ENCODE peak calls at places on chromosomes 13 and 19, in seven cellular contexts. O is PC-3; T is sigmoid colon; A is cardiac fibroblast; G is NCI-H1930; Q is stimulated activated CD4-positive, alpha-beta T cell treated with anti-CD3 and anti-CD28 coated beads, Interleukin-4, amount 100 ng/mL, for 24 hours; V is glomerular endothelial cell. K is an unnamed sample.

GRCh38 chr19:15429825-15430467 is 11.2 kb upstream of the AKAP8L start:
- DNase-seq in O (no peak), T (no peak), A (no peak), G (no peak), Q (no peak), V (no peak), K (no peak)

GRCh38 chr13:111654531-111654930 is 334.1 kb downstream of the TEX29 start:
- DNase-seq in O (no peak), T (no peak), A (no peak), G (no peak), Q (no peak), V (no peak), K (no peak)

GRCh38 chr19:40762754-40763153 is 11.8 kb downstream of the SNRPA start:
- DNase-seq in O (no peak), T (no peak), A (no peak), G (no peak), Q (no peak), V (no peak), K (no peak)

GRCh38 chr13:113121928-113122420 is 625 bp upstream of the F10 start:
- DNase-seq in O (no peak), T (no peak), A (no peak), G (no peak), Q (no peak), V (no peak), K (no peak)

GRCh38 chr13:105513448-105513847 is 1022.0 kb downstream of the EFNB2 start:
- DNase-seq in O (peak; percentile 19), T (no peak), A (no peak), G (no peak), Q (no peak), V (no peak), K (no peak)

GRCh38 chr13:83702021-83702420 is 180.3 kb downstream of the SLITRK1 start:
- DNase-seq in O (no peak), T (no peak), A (no peak), G (no peak), Q (no peak), V (no peak), K (no peak)

GRCh38 chr19:892243-892996 is 567 bp downstream of the MED16 start:
- DNase-seq in O (no peak), T (no peak), A (no peak), G (no peak), Q (no peak), V (no peak), K (no peak)

GRCh38 chr13:77325371-77325941 is 1.4 kb downstream of the MYCBP2 start:
- DNase-seq in O (peak; percentile 13), T (no peak), A (peak; percentile 27), G (no peak), Q (no peak), V (no peak), K (peak; percentile 17)

GRCh38 chr13:99278199-99278598 is 20.0 kb upstream of the GPR18 start:
- DNase-seq in O (no peak), T (no peak), A (no peak), G (no peak), Q (no peak), V (no peak), K (no peak)

GRCh38 chr13:97702614-97703013 is 250.9 kb upstream of the IPO5 start:
- DNase-seq in O (no peak), T (no peak), A (no peak), G (no peak), Q (no peak), V (no peak), K (no peak)

GRCh38 chr13:111043575-111043982 is 71.5 kb upstream of the ARHGEF7 start:
- DNase-seq in O (peak; percentile 55), T (no peak), A (peak; percentile 82), G (no peak), Q (no peak), V (no peak), K (peak; percentile 88)

GRCh38 chr19:8363803-8364771 is at the start of gene ANGPTL4:
- DNase-seq in O (peak; percentile 79), T (peak; percentile 94), A (peak; percentile 89), G (no peak), Q (peak; percentile 46), V (no peak), K (peak; percentile 85)

GRCh38 chr13:30745917-30746686 is 10.8 kb downstream of the ALOX5AP start:
- DNase-seq in O (no peak), T (no peak), A (no peak), G (no peak), Q (no peak), V (no peak), K (peak; percentile 88)

GRCh38 chr13:100382787-100383186 is 205.8 kb downstream of the GGACT start:
- DNase-seq in O (no peak), T (no peak), A (peak; percentile 62), G (no peak), Q (no peak), V (no peak), K (peak; percentile 51)

GRCh38 chr19:17687857-17688784 is at the start of gene UNC13A:
- DNase-seq in O (no peak), T (no peak), A (peak; percentile 17), G (peak; percentile 21), Q (peak; percentile 50), V (no peak), K (no peak)

GRCh38 chr13:109818891-109819290 is 32.5 kb upstream of the IRS2 start:
- DNase-seq in O (no peak), T (no peak), A (peak; percentile 56), G (no peak), Q (no peak), V (no peak), K (no peak)

GRCh38 chr13:93058301-93058700 is 168.3 kb upstream of the GPC6 start:
- DNase-seq in O (no peak), T (no peak), A (no peak), G (no peak), Q (no peak), V (no peak), K (no peak)